ENCODE peak calls at places on chromosome 3, in seven cellular contexts. W is GM12891; B is T-cell; A is stimulated activated CD4-positive, alpha-beta T cell treated with anti-CD3 and anti-CD28 coated beads, Interleukin-15, amount 100 ng/mL, for 1 hour; K is Kasumi-1; M is GM04504; O is endothelial cell. V is an unnamed sample.

GRCh38 chr3:128794788-128795649 is 69.0 kb downstream of the RAB7A start:
- DNase-seq in W (peak; percentile 61), B (peak; percentile 70), A (peak; percentile 30), K (peak; percentile 84), M (peak; percentile 31), O (peak; percentile 66), V (no peak)

GRCh38 chr3:194262345-194263305 is 88.5 kb downstream of the CPN2 start:
- DNase-seq in W (no peak), B (no peak), A (no peak), K (no peak), M (no peak), O (no peak), V (no peak)

GRCh38 chr3:42526616-42527367 is 24.3 kb downstream of the VIPR1 start:
- DNase-seq in W (peak; percentile 50), B (peak; percentile 49), A (no peak), K (peak; percentile 68), M (no peak), O (peak; percentile 27), V (no peak)

GRCh38 chr3:195260286-195260905 is 10.6 kb downstream of the XXYLT1 start:
- DNase-seq in W (peak; percentile 37), B (peak; percentile 44), A (no peak), K (peak; percentile 47), M (no peak), O (no peak), V (no peak)

GRCh38 chr3:163476179-163476578 is 1602.1 kb downstream of the SI start:
- DNase-seq in W (no peak), B (no peak), A (no peak), K (peak; percentile 51), M (no peak), O (no peak), V (no peak)

GRCh38 chr3:29642393-29643033 is 361.6 kb downstream of the RBMS3 start:
- DNase-seq in W (no peak), B (no peak), A (no peak), K (no peak), M (peak; percentile 26), O (no peak), V (peak; percentile 69)

GRCh38 chr3:101081990-101082389 is 88.8 kb upstream of the ABI3BP start:
- DNase-seq in W (no peak), B (no peak), A (no peak), K (no peak), M (no peak), O (no peak), V (no peak)

GRCh38 chr3:169327969-169328368 is 335.5 kb downstream of the MECOM start:
- DNase-seq in W (no peak), B (peak; percentile 3), A (no peak), K (no peak), M (no peak), O (no peak), V (no peak)

GRCh38 chr3:123522666-123523412 is 62.0 kb downstream of the HACD2 start:
- DNase-seq in W (no peak), B (no peak), A (no peak), K (peak; percentile 88), M (no peak), O (no peak), V (no peak)

GRCh38 chr3:11716576-11717250 is 73.0 kb upstream of the VGLL4 start:
- DNase-seq in W (no peak), B (no peak), A (no peak), K (no peak), M (no peak), O (no peak), V (no peak)

GRCh38 chr3:57805674-57806073 is 49.6 kb downstream of the SLMAP start:
- DNase-seq in W (no peak), B (no peak), A (no peak), K (peak; percentile 38), M (peak; percentile 35), O (no peak), V (peak; percentile 80)

GRCh38 chr3:158794936-158795518 is 6.8 kb upstream of the MFSD1 start:
- DNase-seq in W (no peak), B (no peak), A (no peak), K (peak; percentile 88), M (no peak), O (no peak), V (no peak)

GRCh38 chr3:186713499-186713898 is 3.7 kb upstream of the KNG1 start:
- DNase-seq in W (no peak), B (no peak), A (no peak), K (no peak), M (no peak), O (no peak), V (no peak)

GRCh38 chr3:141894524-141895176 is 18.2 kb downstream of the ATP1B3 start:
- DNase-seq in W (no peak), B (no peak), A (no peak), K (no peak), M (peak; percentile 65), O (no peak), V (no peak)